ENCODE peak calls at places on chromosome 20, in six cellular contexts. X is Peyer's patch; V is body of pancreas; D is foreskin keratinocyte; A is pancreas; K is CD8-positive, alpha-beta T cell. M is an unnamed sample. For H3K27me3, the result is how much of the 10 kb centered on the place peaks cover.

GRCh38 chr20:63319164-63320040 is 26.4 kb downstream of the COL20A1 start:
- DNase-seq in X (no peak), K (no peak), V (peak), D (no peak), A (peak), M (no peak)

GRCh38 chr20:38001173-38001875 is 31.9 kb downstream of the TTI1 start:
- DNase-seq in D (peak), K (no peak), A (no peak), X (no peak), V (no peak), M (no peak)

GRCh38 chr20:45253260-45253659 is 1.1 kb downstream of the SLPI start:
- DNase-seq in X (no peak), D (no peak), A (no peak), K (no peak), V (no peak), M (no peak)

GRCh38 chr20:62344782-62345181 is 22.3 kb downstream of the LAMA5 start:
- DNase-seq in X (no peak), D (no peak), K (no peak), A (no peak), V (no peak), M (no peak)

GRCh38 chr20:19885981-19886665 is 128.1 kb downstream of the RIN2 start:
- DNase-seq in A (peak), X (peak), K (no peak), D (peak), V (peak), M (no peak)

GRCh38 chr20:43789593-43789992 is 62.8 kb upstream of the GTSF1L start:
- DNase-seq in K (no peak), A (no peak), D (no peak), V (no peak), X (no peak), M (no peak)

GRCh38 chr20:50335105-50335504 is 144.5 kb downstream of the CEBPB start:
- DNase-seq in A (no peak), K (no peak), D (peak), V (no peak), X (no peak), M (no peak)

GRCh38 chr20:25195962-25196700 is 619 bp downstream of the ENTPD6 start:
- DNase-seq in A (peak), K (peak), X (peak), D (peak), V (peak), M (peak)

GRCh38 chr20:5080384-5080877 is 39.3 kb downstream of the PCNA start:
- DNase-seq in X (peak), V (no peak), D (no peak), K (no peak), A (no peak), M (no peak)

GRCh38 chr20:51382986-51383821 is 159.3 kb downstream of the NFATC2 start:
- DNase-seq in V (peak), X (no peak), K (no peak), D (no peak), A (peak), M (no peak)

GRCh38 chr20:61888101-61888865 is 177.4 kb downstream of the TAF4 start:
- DNase-seq in D (no peak), X (no peak), K (no peak), V (no peak), A (no peak), M (no peak)

GRCh38 chr20:54470697-54471096 is 4.7 kb upstream of the DOK5 start:
- DNase-seq in X (no peak), V (no peak), K (no peak), D (no peak), A (no peak), M (no peak)

GRCh38 chr20:3874194-3874824 is 14.9 kb upstream of the PANK2 start:
- DNase-seq in D (no peak), V (no peak), X (no peak), A (no peak), K (no peak), M (no peak)

GRCh38 chr20:36085686-36086267 is 68.8 kb upstream of the EPB41L1 start:
- DNase-seq in K (no peak), X (peak), V (peak), D (peak), A (no peak), M (no peak)
- H3K27ac ChIP-seq in K (no peak), X (peak), V (no peak), D (no peak), A (peak), M (no peak)

GRCh38 chr20:9068232-9068781 is 580 bp upstream of the PLCB4 start:
- DNase-seq in A (peak), V (peak), K (no peak), X (no peak), D (no peak), M (no peak)
- TF ChIP-seq CTCF in A (no peak), V (no peak), K (no peak), X (no peak), D (no peak), M (no peak)

DNA sequence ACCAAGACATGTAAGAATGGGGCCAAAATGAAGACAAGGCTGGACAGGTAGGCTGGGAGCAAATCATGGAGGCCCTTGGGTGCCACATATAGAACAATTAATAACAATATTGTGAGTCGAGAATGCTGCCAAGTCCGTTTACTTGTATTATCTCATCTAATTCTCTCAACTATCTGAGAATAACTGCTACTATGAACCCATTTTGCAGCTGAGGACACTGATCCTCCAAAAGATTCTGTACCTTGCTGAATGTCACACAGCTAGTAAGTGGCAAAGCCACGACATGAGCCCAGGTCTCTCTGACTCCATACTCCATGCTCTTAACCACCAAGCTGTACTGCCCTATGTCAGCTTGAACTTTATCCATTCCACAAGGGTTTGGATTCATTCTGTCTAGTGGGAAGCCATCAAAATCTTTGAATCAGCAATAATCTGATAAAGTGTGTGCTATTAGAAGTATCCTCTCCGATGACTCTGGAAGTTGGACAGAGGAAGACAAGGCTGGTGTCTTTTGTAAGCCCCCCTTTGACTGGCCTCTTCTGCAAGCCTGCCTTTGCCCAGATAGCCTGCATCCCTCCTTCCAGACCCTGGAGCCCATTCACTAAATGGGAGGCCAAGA is 43.5 kb upstream of the PDYN start:
- DNase-seq in A (no peak), V (no peak), X (no peak), D (no peak), K (no peak), M (no peak)
- H3K27me3 ChIP-seq in A (under half), V (under half), X (under half), D (half or more), K (under half), M (under half)

DNA sequence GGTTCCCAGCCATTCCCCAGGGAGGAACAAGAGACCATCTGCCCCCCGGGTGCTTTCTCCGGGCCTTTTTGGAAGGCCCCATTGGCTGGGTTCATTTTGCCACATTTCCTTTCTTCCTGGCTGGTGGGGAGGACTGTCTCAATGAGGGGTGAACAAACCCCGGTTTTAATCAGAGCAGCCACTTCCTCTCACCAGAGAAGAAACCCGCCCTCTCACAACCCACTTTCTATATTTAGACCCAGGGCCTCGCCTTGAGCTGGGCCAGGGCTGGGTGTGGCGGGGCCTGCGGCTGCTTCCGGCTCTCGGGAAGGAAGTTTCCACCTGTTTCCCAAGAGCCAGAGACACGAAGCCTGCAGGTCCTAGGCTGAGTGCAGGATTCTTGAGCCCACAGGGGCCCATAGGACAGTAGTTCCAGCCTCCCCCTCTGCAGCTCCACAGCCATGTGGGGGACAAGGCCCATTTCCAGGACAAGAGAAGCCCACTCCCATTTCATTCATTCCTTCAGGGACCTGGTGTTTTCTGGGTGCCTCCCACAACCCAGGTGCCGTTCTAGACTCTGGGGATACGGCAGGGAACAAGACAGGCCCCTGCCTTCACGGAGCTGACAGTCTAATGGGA is 41.8 kb downstream of the RBM38 start:
- DNase-seq in D (no peak), K (peak), V (peak), A (no peak), X (peak), M (peak)
- H3K27ac ChIP-seq in D (no peak), K (peak), V (no peak), A (no peak), X (no peak), M (peak)

GRCh38 chr20:48722737-48723191 is 105.0 kb downstream of the PREX1 start:
- DNase-seq in X (peak), V (peak), K (no peak), A (peak), D (no peak), M (no peak)

GRCh38 chr20:48724891-48725588 is 102.8 kb downstream of the PREX1 start:
- DNase-seq in K (no peak), V (no peak), D (no peak), X (no peak), A (no peak), M (no peak)

GRCh38 chr20:48725589-48725991 is 102.2 kb downstream of the PREX1 start:
- DNase-seq in D (peak), K (no peak), V (no peak), A (no peak), X (no peak), M (no peak)

GRCh38 chr20:48722002-48722731 is 105.6 kb downstream of the PREX1 start:
- DNase-seq in X (peak), K (no peak), V (peak), D (no peak), A (no peak), M (no peak)

DNA sequence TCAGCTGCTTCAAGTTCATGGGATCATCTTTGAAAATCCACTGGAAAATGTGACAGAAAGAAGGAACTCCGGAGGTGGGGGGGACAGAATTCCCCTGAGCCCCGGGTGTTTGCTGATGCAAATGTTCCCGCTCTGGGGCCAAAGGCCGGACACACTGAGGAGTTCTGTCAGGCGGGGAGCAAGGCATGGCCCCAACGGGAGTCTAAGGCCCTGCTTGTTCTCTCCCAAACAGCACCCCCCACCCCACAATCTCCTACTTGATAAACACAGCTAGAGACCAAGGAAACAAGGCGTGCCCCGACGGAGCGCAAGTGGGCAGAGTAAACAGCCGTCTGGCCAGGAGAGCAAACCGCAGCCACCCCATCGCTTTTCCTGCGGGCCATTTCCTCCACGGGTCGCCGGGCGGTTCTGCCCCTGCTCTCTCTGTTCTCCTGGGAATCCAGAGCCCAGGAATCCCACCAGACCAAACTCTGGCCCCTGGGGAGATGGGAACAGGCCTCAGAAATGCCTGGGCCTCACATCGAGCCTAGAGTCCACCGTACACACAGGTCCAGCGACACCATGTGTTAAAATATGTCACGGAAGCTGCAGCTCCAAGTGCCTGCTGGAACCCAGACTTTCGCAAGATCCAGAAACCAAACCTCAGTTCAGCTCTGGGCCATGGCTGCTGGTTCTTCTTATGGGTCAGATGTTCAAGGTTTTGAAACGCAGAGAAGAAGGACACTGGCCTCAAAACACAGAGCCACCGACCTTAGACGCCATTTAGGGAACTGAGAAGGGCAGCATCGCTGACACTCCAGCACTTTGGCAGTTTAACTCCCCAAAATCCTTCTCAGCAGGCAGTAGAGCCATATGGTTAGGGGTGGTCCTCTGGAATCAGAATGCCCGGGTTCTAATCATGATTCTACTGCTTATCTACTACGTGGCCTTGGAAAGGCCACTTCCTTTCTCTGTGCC is 104.2 kb downstream of the PREX1 start:
- DNase-seq in A (no peak), K (no peak), D (no peak), V (peak), X (peak), M (no peak)
- TF ChIP-seq CTCF in A (no peak), K (no peak), D (no peak), V (no peak), X (no peak), M (no peak)